ENCODE peak calls at places on chromosomes 5 and 9, in six cellular contexts. F, Y, Z, A, E and D are unnamed samples.

GRCh38 chr9:81879501-81879916 is 48.7 kb upstream of the SPATA31D4 start:
- DNase-seq in A (no peak), F (no peak), Z (no peak), E (no peak), Y (no peak), D (no peak)

GRCh38 chr5:136062563-136063274 is 33.9 kb downstream of the TGFBI start:
- DNase-seq in F (peak), A (no peak), E (peak), Z (no peak), Y (peak), D (no peak)

GRCh38 chr5:73485715-73486114 is 12.5 kb upstream of the BTF3 start:
- DNase-seq in A (no peak), Z (no peak), F (no peak), E (no peak), Y (no peak), D (no peak)

GRCh38 chr5:57696906-57697590 is 214.4 kb upstream of the ACTBL2 start:
- DNase-seq in F (no peak), A (no peak), Y (no peak), E (no peak), Z (no peak), D (no peak)

GRCh38 chr9:68711281-68711680 is 6.2 kb downstream of the PIP5K1B start:
- DNase-seq in F (no peak), Z (no peak), Y (no peak), E (no peak), A (no peak), D (no peak)

GRCh38 chr9:72579880-72580570 is 58.6 kb downstream of the TMC1 start:
- DNase-seq in Z (no peak), Y (no peak), E (no peak), A (no peak), F (peak), D (no peak)

GRCh38 chr9:88076286-88077070 is 61.8 kb downstream of the SPATA31C2 start:
- DNase-seq in E (peak), Z (peak), Y (peak), F (peak), A (peak), D (peak)

GRCh38 chr5:111830333-111830732 is 73.3 kb upstream of the NREP start:
- DNase-seq in F (peak), A (no peak), E (peak), Z (no peak), Y (no peak), D (no peak)

GRCh38 chr5:155767480-155767879 is 559.5 kb upstream of the SGCD start:
- DNase-seq in A (no peak), E (no peak), Z (no peak), Y (no peak), F (no peak), D (no peak)

GRCh38 chr9:90393355-90394152 is 249.1 kb downstream of the DIRAS2 start:
- DNase-seq in A (no peak), F (no peak), Y (no peak), E (no peak), Z (no peak), D (no peak)

GRCh38 chr5:14895301-14895700 is 23.7 kb upstream of the ANKH start:
- DNase-seq in F (no peak), Y (peak), Z (no peak), A (no peak), E (no peak), D (no peak)

GRCh38 chr9:89892053-89892419 is 287.2 kb downstream of the GADD45G start:
- DNase-seq in Z (no peak), A (no peak), Y (no peak), F (no peak), E (no peak), D (no peak)

GRCh38 chr5:43044181-43044914 is 4.2 kb upstream of the ANXA2R start:
- DNase-seq in E (no peak), F (peak), A (no peak), Y (no peak), Z (no peak), D (no peak)

GRCh38 chr9:116342071-116342470 is 188.5 kb downstream of the PAPPA start:
- DNase-seq in A (no peak), F (no peak), E (no peak), Y (no peak), Z (no peak), D (no peak)

GRCh38 chr5:67222243-67223033 is 25.8 kb upstream of the CD180 start:
- DNase-seq in A (no peak), Y (no peak), E (no peak), Z (no peak), F (no peak), D (no peak)

GRCh38 chr5:40904205-40904993 is 4.9 kb upstream of the C7 start:
- DNase-seq in F (peak), Y (peak), Z (peak), A (peak), E (peak), D (peak)

GRCh38 chr5:141875795-141876627 is 2.2 kb downstream of the PCDH1 start:
- DNase-seq in F (no peak), E (no peak), A (peak), Z (no peak), Y (no peak), D (no peak)